ENCODE peak calls at places on chromosome 1, in seven cellular contexts. S, A, G, I, F, C and V are unnamed samples.

GRCh38 chr1:244049142-244049968 is 1.7 kb upstream of the ZBTB18 start:
- DNase-seq in S (peak; percentile 48), A (peak; percentile 18), G (peak; percentile 51), I (peak; percentile 71), F (peak; percentile 29), C (no peak), V (no peak)

GRCh38 chr1:1182491-1183220 is 9.0 kb downstream of the TTLL10 start:
- DNase-seq in S (peak; percentile 9), A (no peak), G (peak; percentile 17), I (no peak), F (no peak), C (no peak), V (no peak)

GRCh38 chr1:215523906-215524305 is 43.2 kb upstream of the KCTD3 start:
- DNase-seq in S (no peak), A (no peak), G (no peak), I (no peak), F (no peak), C (no peak), V (no peak)

GRCh38 chr1:42680045-42680444 is 2.2 kb upstream of the YBX1 start:
- DNase-seq in S (no peak), A (no peak), G (no peak), I (no peak), F (no peak), C (no peak), V (no peak)

GRCh38 chr1:228207381-228207810 is 448 bp upstream of the OBSCN start:
- DNase-seq in S (no peak), A (no peak), G (no peak), I (peak; percentile 65), F (no peak), C (no peak), V (peak; percentile 87)

GRCh38 chr1:166975361-166976129 is at the start of gene ILDR2:
- DNase-seq in S (peak; percentile 32), A (peak; percentile 59), G (peak; percentile 40), I (peak; percentile 81), F (peak; percentile 67), C (peak; percentile 21), V (no peak)

GRCh38 chr1:74731399-74732052 is 1.3 kb downstream of the CRYZ start:
- DNase-seq in S (no peak), A (no peak), G (no peak), I (no peak), F (no peak), C (no peak), V (no peak)

GRCh38 chr1:181630838-181631237 is 147.5 kb downstream of the CACNA1E start:
- DNase-seq in S (no peak), A (no peak), G (peak; percentile 12), I (no peak), F (no peak), C (no peak), V (no peak)